ENCODE peak calls at places on chromosomes 2 and 18, in six cellular contexts. V, G, T, Y, K and D are unnamed samples.

GRCh38 chr2:240556553-240557100 is 1.2 kb downstream of the ANKMY1 start:
- DNase-seq in V (peak), G (peak), T (peak), Y (peak), K (peak), D (peak)

GRCh38 chr2:195304310-195304709 is 352.7 kb upstream of the SLC39A10 start:
- DNase-seq in V (no peak), G (no peak), T (no peak), Y (no peak), K (peak), D (peak)

GRCh38 chr2:216863946-216864345 is 4.1 kb upstream of the TNP1 start:
- DNase-seq in V (no peak), G (no peak), T (no peak), Y (no peak), K (no peak), D (no peak)

GRCh38 chr18:63788447-63789096 is 13.4 kb downstream of the SERPINB7 start:
- DNase-seq in V (no peak), G (no peak), T (no peak), Y (no peak), K (peak), D (peak)

GRCh38 chr2:149732001-149732685 is 144.6 kb upstream of the MMADHC start:
- DNase-seq in V (no peak), G (peak), T (no peak), Y (no peak), K (no peak), D (peak)

GRCh38 chr18:79856119-79857080 is 58.7 kb downstream of the KCNG2 start:
- DNase-seq in V (no peak), G (peak), T (peak), Y (peak), K (no peak), D (no peak)

GRCh38 chr2:96876811-96877437 is 7.0 kb upstream of the SEMA4C start:
- DNase-seq in V (no peak), G (no peak), T (no peak), Y (no peak), K (no peak), D (no peak)

GRCh38 chr18:8791171-8791651 is 85.9 kb downstream of the MTCL1 start:
- DNase-seq in V (no peak), G (no peak), T (no peak), Y (no peak), K (no peak), D (peak)

GRCh38 chr18:57437433-57437781 is 2.2 kb downstream of the ONECUT2 start:
- DNase-seq in V (no peak), G (no peak), T (no peak), Y (no peak), K (no peak), D (peak)

GRCh38 chr2:233837694-233838229 is 16.6 kb downstream of the HJURP start:
- DNase-seq in V (no peak), G (no peak), T (no peak), Y (no peak), K (no peak), D (no peak)

GRCh38 chr2:225558425-225558824 is 158.9 kb downstream of the NYAP2 start:
- DNase-seq in V (no peak), G (no peak), T (no peak), Y (no peak), K (no peak), D (no peak)

GRCh38 chr18:36269157-36269556 is 28.4 kb upstream of the FHOD3 start:
- DNase-seq in V (no peak), G (no peak), T (no peak), Y (no peak), K (no peak), D (no peak)

GRCh38 chr2:231671617-231672350 is 36.5 kb upstream of the PTMA start:
- DNase-seq in V (no peak), G (peak), T (no peak), Y (peak), K (no peak), D (no peak)

GRCh38 chr2:234606906-234607305 is 110.0 kb upstream of the ARL4C start:
- DNase-seq in V (no peak), G (no peak), T (peak), Y (no peak), K (no peak), D (no peak)

GRCh38 chr18:25230658-25231326 is 121.2 kb downstream of the ZNF521 start:
- DNase-seq in V (peak), G (peak), T (no peak), Y (no peak), K (no peak), D (no peak)

GRCh38 chr2:222982010-222982908 is 69.7 kb upstream of the KCNE4 start:
- DNase-seq in V (no peak), G (peak), T (peak), Y (no peak), K (no peak), D (peak)

GRCh38 chr2:38572167-38572566 is 30.6 kb downstream of the HNRNPLL start:
- DNase-seq in V (no peak), G (no peak), T (no peak), Y (no peak), K (no peak), D (no peak)

GRCh38 chr2:19900536-19901200 is 1.1 kb downstream of the TTC32 start:
- DNase-seq in V (no peak), G (peak), T (peak), Y (no peak), K (peak), D (peak)

GRCh38 chr2:48137829-48138228 is 231.5 kb upstream of the FBXO11 start:
- DNase-seq in V (no peak), G (no peak), T (no peak), Y (no peak), K (no peak), D (no peak)

GRCh38 chr2:19540739-19541503 is 182.5 kb upstream of the OSR1 start:
- DNase-seq in V (no peak), G (peak), T (no peak), Y (no peak), K (peak), D (peak)

GRCh38 chr2:62337403-62337802 is 141.5 kb downstream of the B3GNT2 start:
- DNase-seq in V (no peak), G (no peak), T (no peak), Y (no peak), K (no peak), D (no peak)

GRCh38 chr2:191321861-191322662 is 76.9 kb downstream of the MYO1B start:
- DNase-seq in V (no peak), G (no peak), T (no peak), Y (no peak), K (no peak), D (no peak)

GRCh38 chr2:28633739-28634138 is 117.9 kb upstream of the PPP1CB start:
- DNase-seq in V (peak), G (no peak), T (no peak), Y (no peak), K (no peak), D (peak)

GRCh38 chr2:159942149-159942548 is 120.3 kb downstream of the PLA2R1 start:
- DNase-seq in V (no peak), G (no peak), T (no peak), Y (no peak), K (no peak), D (no peak)